ENCODE peak calls at places on chromosomes 4 and X, in nine cellular contexts. One of them, this sample, is unnamed.

GRCh38 chr4:38166082-38166481 is 205.9 kb downstream of the PTTG2 start:
- DNase-seq in CD8-positive, alpha-beta memory T cell: no peak
- DNase-seq in CD4-positive, alpha-beta memory T cell: no peak
- DNase-seq in transverse colon: no peak
- DNase-seq in upper lobe of right lung: no peak
- DNase-seq in Peyer's patch: no peak
- DNase-seq in adrenal gland: no peak
- DNase-seq in RWPE2: no peak
- DNase-seq in pancreas: no peak
- DNase-seq in this sample: no peak

GRCh38 chr4:169869487-169869886 is 111.7 kb upstream of the HPF1 start:
- DNase-seq in adrenal gland: no peak
- DNase-seq in pancreas: no peak
- DNase-seq in RWPE2: no peak
- DNase-seq in CD4-positive, alpha-beta memory T cell: no peak
- DNase-seq in Peyer's patch: no peak
- DNase-seq in CD8-positive, alpha-beta memory T cell: no peak
- DNase-seq in transverse colon: no peak
- DNase-seq in upper lobe of right lung: no peak
- DNase-seq in this sample: no peak

GRCh38 chr4:67327245-67327860 is 217.9 kb downstream of the CENPC start:
- DNase-seq in pancreas: no peak
- DNase-seq in transverse colon: peak; percentile 46
- DNase-seq in CD4-positive, alpha-beta memory T cell: peak; percentile 42
- DNase-seq in CD8-positive, alpha-beta memory T cell: peak; percentile 18
- DNase-seq in upper lobe of right lung: no peak
- DNase-seq in adrenal gland: peak; percentile 59
- DNase-seq in RWPE2: no peak
- DNase-seq in Peyer's patch: peak; percentile 17
- DNase-seq in this sample: peak; percentile 46

GRCh38 chr4:83858121-83858520 is 322.2 kb downstream of the GPAT3 start:
- DNase-seq in Peyer's patch: no peak
- DNase-seq in CD4-positive, alpha-beta memory T cell: no peak
- DNase-seq in transverse colon: no peak
- DNase-seq in upper lobe of right lung: no peak
- DNase-seq in RWPE2: no peak
- DNase-seq in CD8-positive, alpha-beta memory T cell: no peak
- DNase-seq in adrenal gland: no peak
- DNase-seq in pancreas: no peak
- DNase-seq in this sample: no peak

GRCh38 chr4:41506071-41506470 is 31.9 kb upstream of the LIMCH1 start:
- DNase-seq in pancreas: no peak
- DNase-seq in CD8-positive, alpha-beta memory T cell: no peak
- DNase-seq in adrenal gland: no peak
- DNase-seq in RWPE2: no peak
- DNase-seq in CD4-positive, alpha-beta memory T cell: no peak
- DNase-seq in transverse colon: no peak
- DNase-seq in upper lobe of right lung: no peak
- DNase-seq in Peyer's patch: no peak
- DNase-seq in this sample: no peak

GRCh38 chr4:177410566-177410965 is 31.7 kb downstream of the AGA start:
- DNase-seq in pancreas: no peak
- DNase-seq in RWPE2: no peak
- DNase-seq in upper lobe of right lung: no peak
- DNase-seq in adrenal gland: no peak
- DNase-seq in Peyer's patch: no peak
- DNase-seq in transverse colon: no peak
- DNase-seq in CD4-positive, alpha-beta memory T cell: no peak
- DNase-seq in CD8-positive, alpha-beta memory T cell: no peak
- DNase-seq in this sample: no peak

GRCh38 chrX:36986231-36986630 is 21.9 kb upstream of the FAM47C start:
- DNase-seq in Peyer's patch: no peak
- DNase-seq in CD8-positive, alpha-beta memory T cell: no peak
- DNase-seq in pancreas: peak; percentile 53
- DNase-seq in CD4-positive, alpha-beta memory T cell: no peak
- DNase-seq in RWPE2: no peak
- DNase-seq in upper lobe of right lung: peak; percentile 63
- DNase-seq in transverse colon: no peak
- DNase-seq in adrenal gland: no peak
- DNase-seq in this sample: no peak

GRCh38 chr4:181592221-181592745 is 650.9 kb upstream of the TENM3 start:
- DNase-seq in pancreas: no peak
- DNase-seq in adrenal gland: no peak
- DNase-seq in CD4-positive, alpha-beta memory T cell: no peak
- DNase-seq in transverse colon: no peak
- DNase-seq in CD8-positive, alpha-beta memory T cell: no peak
- DNase-seq in upper lobe of right lung: no peak
- DNase-seq in Peyer's patch: no peak
- DNase-seq in RWPE2: no peak
- DNase-seq in this sample: no peak

GRCh38 chr4:173450281-173450680 is 51.4 kb upstream of the SCRG1 start:
- DNase-seq in transverse colon: no peak
- DNase-seq in Peyer's patch: no peak
- DNase-seq in CD4-positive, alpha-beta memory T cell: no peak
- DNase-seq in pancreas: no peak
- DNase-seq in upper lobe of right lung: no peak
- DNase-seq in adrenal gland: no peak
- DNase-seq in CD8-positive, alpha-beta memory T cell: no peak
- DNase-seq in RWPE2: no peak
- DNase-seq in this sample: no peak

GRCh38 chrX:41655101-41655500 is 33.7 kb upstream of the GPR34 start:
- DNase-seq in adrenal gland: no peak
- DNase-seq in Peyer's patch: no peak
- DNase-seq in RWPE2: no peak
- DNase-seq in pancreas: no peak
- DNase-seq in CD8-positive, alpha-beta memory T cell: no peak
- DNase-seq in transverse colon: no peak
- DNase-seq in upper lobe of right lung: no peak
- DNase-seq in CD4-positive, alpha-beta memory T cell: no peak
- DNase-seq in this sample: no peak

GRCh38 chrX:103531002-103531401 is 11.7 kb upstream of the RAB40A start:
- DNase-seq in transverse colon: no peak
- DNase-seq in adrenal gland: no peak
- DNase-seq in CD8-positive, alpha-beta memory T cell: no peak
- DNase-seq in upper lobe of right lung: no peak
- DNase-seq in Peyer's patch: no peak
- DNase-seq in pancreas: no peak
- DNase-seq in CD4-positive, alpha-beta memory T cell: no peak
- DNase-seq in RWPE2: no peak
- DNase-seq in this sample: no peak

GRCh38 chrX:108993909-108994308 is 257.5 kb upstream of the IRS4 start:
- DNase-seq in upper lobe of right lung: no peak
- DNase-seq in RWPE2: no peak
- DNase-seq in CD4-positive, alpha-beta memory T cell: no peak
- DNase-seq in Peyer's patch: no peak
- DNase-seq in pancreas: no peak
- DNase-seq in adrenal gland: no peak
- DNase-seq in CD8-positive, alpha-beta memory T cell: no peak
- DNase-seq in transverse colon: no peak
- DNase-seq in this sample: no peak

GRCh38 chrX:112668476-112669404 is 11.0 kb downstream of the LHFPL1 start:
- DNase-seq in transverse colon: no peak
- DNase-seq in RWPE2: no peak
- DNase-seq in upper lobe of right lung: no peak
- DNase-seq in CD4-positive, alpha-beta memory T cell: no peak
- DNase-seq in pancreas: no peak
- DNase-seq in CD8-positive, alpha-beta memory T cell: no peak
- DNase-seq in Peyer's patch: no peak
- DNase-seq in adrenal gland: no peak
- DNase-seq in this sample: no peak

GRCh38 chrX:112664928-112665327 is 14.8 kb downstream of the LHFPL1 start:
- DNase-seq in adrenal gland: no peak
- DNase-seq in upper lobe of right lung: no peak
- DNase-seq in Peyer's patch: no peak
- DNase-seq in pancreas: no peak
- DNase-seq in RWPE2: no peak
- DNase-seq in CD4-positive, alpha-beta memory T cell: no peak
- DNase-seq in CD8-positive, alpha-beta memory T cell: no peak
- DNase-seq in transverse colon: no peak
- DNase-seq in this sample: no peak

GRCh38 chrX:112662559-112663427 is 16.9 kb downstream of the LHFPL1 start:
- DNase-seq in RWPE2: no peak
- DNase-seq in CD4-positive, alpha-beta memory T cell: no peak
- DNase-seq in transverse colon: no peak
- DNase-seq in adrenal gland: peak; percentile 22
- DNase-seq in CD8-positive, alpha-beta memory T cell: no peak
- DNase-seq in Peyer's patch: no peak
- DNase-seq in pancreas: no peak
- DNase-seq in upper lobe of right lung: no peak
- DNase-seq in this sample: no peak
- H3K4me1 ChIP-seq in RWPE2: no peaks in the 10 kb centered on the region
- H3K4me1 ChIP-seq in CD4-positive, alpha-beta memory T cell: no peaks in the 10 kb centered on the region
- H3K4me1 ChIP-seq in transverse colon: no peaks in the 10 kb centered on the region
- H3K4me1 ChIP-seq in adrenal gland: no peaks in the 10 kb centered on the region
- H3K4me1 ChIP-seq in CD8-positive, alpha-beta memory T cell: no peaks in the 10 kb centered on the region
- H3K4me1 ChIP-seq in Peyer's patch: no peaks in the 10 kb centered on the region
- H3K4me1 ChIP-seq in pancreas: no peaks in the 10 kb centered on the region
- H3K4me1 ChIP-seq in upper lobe of right lung: no peaks in the 10 kb centered on the region
- H3K4me1 ChIP-seq in this sample: no peaks in the 10 kb centered on the region

GRCh38 chr4:184645904-184646610 is 3.2 kb downstream of the CASP3 start:
- DNase-seq in adrenal gland: no peak
- DNase-seq in CD4-positive, alpha-beta memory T cell: no peak
- DNase-seq in CD8-positive, alpha-beta memory T cell: no peak
- DNase-seq in upper lobe of right lung: no peak
- DNase-seq in transverse colon: peak; percentile 21
- DNase-seq in pancreas: no peak
- DNase-seq in Peyer's patch: no peak
- DNase-seq in RWPE2: no peak
- DNase-seq in this sample: no peak

GRCh38 chr4:184648220-184649025 is 824 bp downstream of the CASP3 start:
- DNase-seq in transverse colon: peak; percentile 72
- DNase-seq in CD4-positive, alpha-beta memory T cell: peak; percentile 43
- DNase-seq in upper lobe of right lung: peak; percentile 87
- DNase-seq in adrenal gland: peak; percentile 78
- DNase-seq in Peyer's patch: peak; percentile 52
- DNase-seq in CD8-positive, alpha-beta memory T cell: peak; percentile 27
- DNase-seq in pancreas: peak; percentile 89
- DNase-seq in RWPE2: no peak
- DNase-seq in this sample: peak; percentile 17

GRCh38 chr4:184649971-184650855 is 675 bp downstream of the PRIMPOL start:
- DNase-seq in Peyer's patch: no peak
- DNase-seq in RWPE2: no peak
- DNase-seq in pancreas: no peak
- DNase-seq in transverse colon: peak; percentile 33
- DNase-seq in adrenal gland: peak; percentile 56
- DNase-seq in upper lobe of right lung: no peak
- DNase-seq in CD8-positive, alpha-beta memory T cell: no peak
- DNase-seq in CD4-positive, alpha-beta memory T cell: peak; percentile 21
- DNase-seq in this sample: no peak

GRCh38 chr4:184649026-184649970 is at the start of the genes CASP3 and PRIMPOL:
- DNase-seq in RWPE2: peak; percentile 89
- DNase-seq in upper lobe of right lung: peak; percentile 99
- DNase-seq in adrenal gland: peak; percentile 97
- DNase-seq in Peyer's patch: peak; percentile 94
- DNase-seq in pancreas: peak; percentile 98
- DNase-seq in CD8-positive, alpha-beta memory T cell: peak; percentile 95
- DNase-seq in transverse colon: peak; percentile 98
- DNase-seq in CD4-positive, alpha-beta memory T cell: peak; percentile 93
- DNase-seq in this sample: peak; percentile 94

GRCh38 chr4:184647391-184648101 is 1.7 kb downstream of the CASP3 start:
- DNase-seq in Peyer's patch: no peak
- DNase-seq in CD8-positive, alpha-beta memory T cell: no peak
- DNase-seq in RWPE2: no peak
- DNase-seq in pancreas: no peak
- DNase-seq in transverse colon: no peak
- DNase-seq in CD4-positive, alpha-beta memory T cell: no peak
- DNase-seq in upper lobe of right lung: no peak
- DNase-seq in adrenal gland: no peak
- DNase-seq in this sample: no peak
- H3K4me1 ChIP-seq in Peyer's patch: no peaks in the 10 kb centered on the region
- H3K4me1 ChIP-seq in CD8-positive, alpha-beta memory T cell: peaks cover 50% of the 10 kb centered on the region
- H3K4me1 ChIP-seq in RWPE2: peaks cover 13% of the 10 kb centered on the region
- H3K4me1 ChIP-seq in pancreas: peaks cover 25% of the 10 kb centered on the region
- H3K4me1 ChIP-seq in transverse colon: peaks cover 33% of the 10 kb centered on the region
- H3K4me1 ChIP-seq in CD4-positive, alpha-beta memory T cell: peaks cover 55% of the 10 kb centered on the region
- H3K4me1 ChIP-seq in upper lobe of right lung: peaks cover 44% of the 10 kb centered on the region
- H3K4me1 ChIP-seq in adrenal gland: peaks cover 35% of the 10 kb centered on the region
- H3K4me1 ChIP-seq in this sample: peaks cover 47% of the 10 kb centered on the region

GRCh38 chrX:154731881-154732280 is 19.0 kb downstream of the GAB3 start:
- DNase-seq in RWPE2: no peak
- DNase-seq in CD4-positive, alpha-beta memory T cell: no peak
- DNase-seq in CD8-positive, alpha-beta memory T cell: peak; percentile 29
- DNase-seq in Peyer's patch: no peak
- DNase-seq in transverse colon: no peak
- DNase-seq in adrenal gland: no peak
- DNase-seq in pancreas: no peak
- DNase-seq in upper lobe of right lung: no peak
- DNase-seq in this sample: no peak
- H3K4me1 ChIP-seq in RWPE2: peaks cover 83% of the 10 kb centered on the region
- H3K4me1 ChIP-seq in CD4-positive, alpha-beta memory T cell: peaks cover 88% of the 10 kb centered on the region
- H3K4me1 ChIP-seq in CD8-positive, alpha-beta memory T cell: peaks cover 76% of the 10 kb centered on the region
- H3K4me1 ChIP-seq in Peyer's patch: no peaks in the 10 kb centered on the region
- H3K4me1 ChIP-seq in transverse colon: peaks cover 4% of the 10 kb centered on the region
- H3K4me1 ChIP-seq in adrenal gland: peaks cover 13% of the 10 kb centered on the region
- H3K4me1 ChIP-seq in pancreas: no peaks in the 10 kb centered on the region
- H3K4me1 ChIP-seq in upper lobe of right lung: peaks cover 94% of the 10 kb centered on the region
- H3K4me1 ChIP-seq in this sample: peaks cover 81% of the 10 kb centered on the region

GRCh38 chr4:107863850-107864371 is 39.2 kb downstream of the SGMS2 start:
- DNase-seq in CD4-positive, alpha-beta memory T cell: no peak
- DNase-seq in RWPE2: peak; percentile 71
- DNase-seq in CD8-positive, alpha-beta memory T cell: no peak
- DNase-seq in pancreas: no peak
- DNase-seq in adrenal gland: peak; percentile 24
- DNase-seq in upper lobe of right lung: no peak
- DNase-seq in Peyer's patch: no peak
- DNase-seq in transverse colon: peak; percentile 73
- DNase-seq in this sample: no peak

GRCh38 chr4:107863416-107863815 is 38.7 kb downstream of the SGMS2 start:
- DNase-seq in pancreas: no peak
- DNase-seq in adrenal gland: no peak
- DNase-seq in upper lobe of right lung: no peak
- DNase-seq in CD8-positive, alpha-beta memory T cell: no peak
- DNase-seq in CD4-positive, alpha-beta memory T cell: no peak
- DNase-seq in Peyer's patch: no peak
- DNase-seq in transverse colon: no peak
- DNase-seq in RWPE2: no peak
- DNase-seq in this sample: no peak

GRCh38 chr4:107862658-107863057 is 37.9 kb downstream of the SGMS2 start:
- DNase-seq in upper lobe of right lung: no peak
- DNase-seq in transverse colon: peak; percentile 14
- DNase-seq in CD4-positive, alpha-beta memory T cell: peak; percentile 28
- DNase-seq in RWPE2: peak; percentile 78
- DNase-seq in adrenal gland: no peak
- DNase-seq in pancreas: no peak
- DNase-seq in CD8-positive, alpha-beta memory T cell: no peak
- DNase-seq in Peyer's patch: no peak
- DNase-seq in this sample: no peak

GRCh38 chr4:107870236-107870635 is 45.5 kb downstream of the SGMS2 start:
- DNase-seq in upper lobe of right lung: no peak
- DNase-seq in Peyer's patch: no peak
- DNase-seq in CD8-positive, alpha-beta memory T cell: no peak
- DNase-seq in transverse colon: no peak
- DNase-seq in adrenal gland: no peak
- DNase-seq in pancreas: no peak
- DNase-seq in CD4-positive, alpha-beta memory T cell: no peak
- DNase-seq in RWPE2: no peak
- DNase-seq in this sample: no peak

DNA sequence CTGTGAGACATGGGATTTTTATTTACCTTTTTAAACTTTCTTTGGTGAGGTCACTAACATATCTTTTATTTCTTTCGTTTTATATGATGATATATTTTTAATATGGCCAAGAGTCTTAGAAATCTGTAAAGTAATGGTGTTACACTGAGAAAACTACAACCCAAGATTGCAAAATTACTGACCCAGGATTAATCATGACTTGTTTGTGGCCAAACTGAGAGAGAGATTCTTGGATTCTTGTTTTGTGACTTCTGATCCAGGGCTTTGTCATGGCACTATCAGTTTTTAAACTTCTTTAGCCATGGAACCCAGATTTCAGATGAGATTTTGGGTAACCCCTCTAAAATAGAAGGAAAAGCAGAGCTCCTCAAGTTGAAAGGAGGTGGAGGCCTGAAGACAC is 42.0 kb downstream of the SGMS2 start:
- DNase-seq in pancreas: no peak
- DNase-seq in CD8-positive, alpha-beta memory T cell: no peak
- DNase-seq in Peyer's patch: no peak
- DNase-seq in adrenal gland: no peak
- DNase-seq in CD4-positive, alpha-beta memory T cell: no peak
- DNase-seq in transverse colon: no peak
- DNase-seq in RWPE2: no peak
- DNase-seq in upper lobe of right lung: no peak
- DNase-seq in this sample: no peak
- H3K4me1 ChIP-seq in pancreas: no peaks in the 10 kb centered on the region
- H3K4me1 ChIP-seq in CD8-positive, alpha-beta memory T cell: no peaks in the 10 kb centered on the region
- H3K4me1 ChIP-seq in Peyer's patch: peaks cover 6% of the 10 kb centered on the region
- H3K4me1 ChIP-seq in adrenal gland: no peaks in the 10 kb centered on the region
- H3K4me1 ChIP-seq in CD4-positive, alpha-beta memory T cell: peaks cover 5% of the 10 kb centered on the region
- H3K4me1 ChIP-seq in transverse colon: peaks cover 22% of the 10 kb centered on the region
- H3K4me1 ChIP-seq in RWPE2: peaks cover 29% of the 10 kb centered on the region
- H3K4me1 ChIP-seq in upper lobe of right lung: peaks cover 19% of the 10 kb centered on the region
- H3K4me1 ChIP-seq in this sample: no peaks in the 10 kb centered on the region

This sample was measured in CD8-positive, alpha-beta T cell.